ENCODE peak calls at places on chromosomes 13 and 19, in nine cellular contexts. G is HFF-Myc; X is BE2C; H is AG10803; N is left ventricle myocardium inferior; Z is uterus; I is mammary epithelial cell; J is CD8-positive, alpha-beta T cell; B is heart right ventricle. U is an unnamed sample.

GRCh38 chr19:39679056-39679790 is 23.5 kb downstream of the LGALS16 start:
- DNase-seq in G (no peak), X (no peak), H (no peak), N (no peak), Z (no peak), I (no peak), J (no peak), B (peak; percentile 8), U (no peak)

GRCh38 chr13:101139076-101139475 is 277.2 kb downstream of the NALCN start:
- DNase-seq in G (no peak), X (no peak), H (peak; percentile 14), N (no peak), Z (no peak), I (no peak), J (no peak), B (no peak), U (peak; percentile 20)

GRCh38 chr19:29855771-29856510 is 44.1 kb downstream of the CCNE1 start:
- DNase-seq in G (no peak), X (no peak), H (no peak), N (no peak), Z (no peak), I (no peak), J (no peak), B (no peak), U (no peak)

GRCh38 chr19:4233282-4233853 is 4.0 kb downstream of the EBI3 start:
- DNase-seq in G (no peak), X (peak; percentile 71), H (no peak), N (peak; percentile 36), Z (no peak), I (no peak), J (peak; percentile 53), B (no peak), U (peak; percentile 48)

GRCh38 chr13:29934531-29935308 is 84.3 kb upstream of the UBL3 start:
- DNase-seq in G (no peak), X (no peak), H (no peak), N (no peak), Z (no peak), I (no peak), J (no peak), B (no peak), U (no peak)

GRCh38 chr13:48486362-48486761 is 46.5 kb downstream of the RCBTB2 start:
- DNase-seq in G (no peak), X (no peak), H (no peak), N (no peak), Z (no peak), I (no peak), J (no peak), B (no peak), U (no peak)

GRCh38 chr19:11692127-11692790 is 46.5 kb downstream of the ZNF823 start:
- DNase-seq in G (no peak), X (no peak), H (no peak), N (no peak), Z (no peak), I (no peak), J (no peak), B (no peak), U (no peak)

GRCh38 chr19:28705008-28705407 is 507.9 kb downstream of the UQCRFS1 start:
- DNase-seq in G (peak; percentile 41), X (no peak), H (peak; percentile 85), N (no peak), Z (no peak), I (peak; percentile 83), J (no peak), B (no peak), U (peak; percentile 94)

GRCh38 chr13:26861951-26862350 is 101.4 kb upstream of the GPR12 start:
- DNase-seq in G (no peak), X (no peak), H (no peak), N (no peak), Z (no peak), I (no peak), J (no peak), B (no peak), U (no peak)

GRCh38 chr19:48397636-48398328 is 4.3 kb downstream of the GRIN2D start:
- DNase-seq in G (no peak), X (no peak), H (no peak), N (no peak), Z (no peak), I (no peak), J (no peak), B (no peak), U (no peak)

GRCh38 chr19:6413291-6413690 is 11.3 kb downstream of the KHSRP start:
- DNase-seq in G (no peak), X (no peak), H (no peak), N (no peak), Z (no peak), I (no peak), J (no peak), B (no peak), U (no peak)

GRCh38 chr13:85212692-85213091 is 586.5 kb downstream of the SLITRK6 start:
- DNase-seq in G (no peak), X (no peak), H (no peak), N (no peak), Z (no peak), I (no peak), J (no peak), B (no peak), U (no peak)

GRCh38 chr19:1942078-1942933 is 1.3 kb downstream of the CSNK1G2 start:
- DNase-seq in G (peak; percentile 17), X (peak; percentile 82), H (peak; percentile 59), N (peak; percentile 66), Z (peak; percentile 69), I (peak; percentile 77), J (peak; percentile 65), B (peak; percentile 74), U (peak; percentile 73)

GRCh38 chr19:7622933-7623685 is 6.2 kb downstream of the XAB2 start:
- DNase-seq in G (no peak), X (no peak), H (no peak), N (no peak), Z (no peak), I (no peak), J (no peak), B (no peak), U (no peak)

GRCh38 chr19:34366670-34367423 is 1.9 kb downstream of the GPI start:
- DNase-seq in G (no peak), X (no peak), H (peak; percentile 77), N (no peak), Z (no peak), I (peak; percentile 17), J (no peak), B (no peak), U (peak; percentile 83)

GRCh38 chr13:48155850-48156249 is 60.9 kb upstream of the MED4 start:
- DNase-seq in G (peak; percentile 41), X (no peak), H (peak; percentile 45), N (no peak), Z (no peak), I (peak; percentile 94), J (peak; percentile 14), B (no peak), U (peak; percentile 79)

GRCh38 chr13:37621811-37622361 is 23.3 kb upstream of the POSTN start:
- DNase-seq in G (peak; percentile 44), X (no peak), H (peak; percentile 99), N (no peak), Z (peak; percentile 36), I (no peak), J (no peak), B (no peak), U (peak; percentile 97)

GRCh38 chr19:51380379-51380778 is 7.4 kb downstream of the LIM2 start:
- DNase-seq in G (no peak), X (no peak), H (no peak), N (no peak), Z (no peak), I (no peak), J (no peak), B (no peak), U (no peak)

GRCh38 chr13:19810996-19811881 is 28.5 kb upstream of the PSPC1 start:
- DNase-seq in G (no peak), X (no peak), H (peak; percentile 9), N (no peak), Z (no peak), I (no peak), J (no peak), B (no peak), U (peak; percentile 67)

GRCh38 chr13:72983085-72983768 is 75.6 kb upstream of the KLF5 start:
- DNase-seq in G (no peak), X (no peak), H (peak; percentile 81), N (no peak), Z (no peak), I (peak; percentile 33), J (no peak), B (no peak), U (peak; percentile 94)

GRCh38 chr13:78689011-78689410 is 30.1 kb upstream of the OBI1 start:
- DNase-seq in G (no peak), X (no peak), H (no peak), N (no peak), Z (no peak), I (no peak), J (no peak), B (no peak), U (peak; percentile 10)
- TF ChIP-seq CTCF in G (no peak), X (peak; percentile 33), H (no peak), N (peak; percentile 55), Z (no peak), I (no peak), J (no peak), B (peak; percentile 23), U (peak; percentile 25)

DNA sequence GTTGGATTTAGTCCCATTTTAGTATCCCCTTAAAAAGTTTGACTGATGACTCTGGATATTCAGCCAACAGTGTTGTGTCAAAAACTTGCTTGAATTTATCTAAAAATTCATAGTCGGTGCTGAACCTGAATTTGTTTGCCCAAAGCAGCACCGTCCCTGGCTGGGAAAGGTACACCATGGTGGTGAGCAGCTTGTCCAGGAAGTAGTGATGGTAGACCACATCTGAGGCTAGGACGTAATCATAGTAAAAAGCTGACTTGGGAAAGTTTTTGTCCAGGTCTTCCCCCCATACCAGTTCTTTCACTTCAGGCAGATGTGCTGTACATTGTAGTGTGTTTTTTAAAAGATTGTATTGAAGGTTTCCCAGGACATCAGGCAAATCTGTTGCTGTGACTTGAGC is 8.8 kb downstream of the METTL21C start:
- DNase-seq in G (no peak), X (no peak), H (no peak), N (no peak), Z (no peak), I (no peak), J (no peak), B (no peak), U (no peak)
- H3K4me3 ChIP-seq in G (no peak overlapping the region), X (no peak overlapping the region), H (no peak overlapping the region), N (no peak overlapping the region), Z (no peak overlapping the region), I (no peak overlapping the region), J (no peak overlapping the region), B (no peak overlapping the region), U (no peak overlapping the region)

DNA sequence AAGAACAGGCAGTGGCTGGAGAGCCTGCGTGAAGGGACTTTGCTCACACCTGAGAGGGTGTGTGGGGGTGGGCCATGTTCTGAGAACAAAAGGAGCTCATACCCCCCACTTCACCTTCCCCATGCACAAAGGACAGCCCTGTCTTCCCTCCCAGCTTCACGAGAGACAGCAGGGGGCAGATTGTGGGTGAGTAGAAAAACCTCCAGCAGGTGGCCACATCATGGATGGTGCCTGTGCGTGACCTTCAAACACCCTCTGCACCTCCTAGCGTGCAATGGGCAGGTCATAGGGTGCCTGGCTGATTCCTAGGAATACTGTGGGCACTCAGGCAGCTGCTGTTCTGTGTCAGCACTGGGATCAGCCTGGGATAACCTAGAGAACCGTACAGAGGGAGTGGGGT is 36.3 kb upstream of the PSG9 start:
- DNase-seq in G (no peak), X (no peak), H (no peak), N (no peak), Z (no peak), I (no peak), J (no peak), B (no peak), U (no peak)
- TF ChIP-seq CTCF in G (no peak), X (no peak), H (peak; percentile 7), N (no peak), Z (no peak), I (no peak), J (no peak), B (no peak), U (peak; percentile 2)

GRCh38 chr19:37114001-37114400 is 35.8 kb downstream of the ZNF420 start:
- DNase-seq in G (no peak), X (peak; percentile 13), H (no peak), N (no peak), Z (no peak), I (no peak), J (no peak), B (no peak), U (no peak)
- H3K4me3 ChIP-seq in G (no peak overlapping the region), X (no peak overlapping the region), H (no peak overlapping the region), N (no peak overlapping the region), Z (no peak overlapping the region), I (no peak overlapping the region), J (no peak overlapping the region), B (no peak overlapping the region), U (no peak overlapping the region)

U was measured in choroid plexus epithelial cell.